ENCODE peak calls at places on chromosomes 4 and X, in ten cellular contexts. G is HepG2, H is K562, D is endodermal cell, S is PC-3, J is mesenchymal stem cell, L is fibroblast of lung, U is neural progenitor cell, V is kidney, O is neuronal stem cell. W is an unnamed sample.

GRCh38 chr4:18536420-18536819 is 514.9 kb upstream of the LCORL start:
- DNase-seq in G (peak; percentile 31), H (no peak), D (peak; percentile 64), S (no peak), J (no peak), L (no peak), U (peak; percentile 66), V (no peak), O (no peak), W (no peak)

GRCh38 chrX:118522230-118522926 is 26.8 kb downstream of the DOCK11 start:
- DNase-seq in G (no peak), H (no peak), D (no peak), S (no peak), J (no peak), L (no peak), U (no peak), V (no peak), O (no peak), W (no peak)

GRCh38 chr4:75306496-75306895 is 207.7 kb downstream of the RCHY1 start:
- DNase-seq in G (no peak), H (no peak), D (no peak), S (no peak), J (no peak), L (no peak), U (no peak), V (no peak), O (no peak), W (no peak)

GRCh38 chr4:87529187-87529586 is at the start of gene SPARCL1:
- DNase-seq in G (no peak), H (no peak), D (peak; percentile 49), S (no peak), J (no peak), L (no peak), U (peak; percentile 30), V (no peak), O (no peak), W (no peak)

GRCh38 chrX:126670258-126670657 is 117.6 kb upstream of the DCAF12L1 start:
- DNase-seq in G (no peak), H (no peak), D (no peak), S (no peak), J (no peak), L (no peak), U (no peak), V (no peak), O (no peak), W (no peak)

GRCh38 chr4:126396703-126397102 is 1081.9 kb downstream of the FAT4 start:
- DNase-seq in G (no peak), H (no peak), D (no peak), S (no peak), J (no peak), L (no peak), U (no peak), V (no peak), O (no peak), W (no peak)

GRCh38 chrX:118448273-118448783 is 47.3 kb upstream of the DOCK11 start:
- DNase-seq in G (no peak), H (no peak), D (no peak), S (no peak), J (no peak), L (peak; percentile 7), U (no peak), V (no peak), O (no peak), W (no peak)

GRCh38 chr4:20386001-20386740 is 134.5 kb downstream of the SLIT2 start:
- DNase-seq in G (no peak), H (no peak), D (no peak), S (no peak), J (no peak), L (no peak), U (no peak), V (no peak), O (no peak), W (no peak)

GRCh38 chrX:4935846-4936245 is 1222.4 kb upstream of the PRKX start:
- DNase-seq in G (no peak), H (no peak), D (no peak), S (peak; percentile 59), J (peak; percentile 6), L (no peak), U (no peak), V (no peak), O (no peak), W (no peak)

GRCh38 chrX:123504630-123505270 is 228.1 kb downstream of the THOC2 start:
- DNase-seq in G (no peak), H (no peak), D (peak; percentile 60), S (no peak), J (no peak), L (no peak), U (no peak), V (no peak), O (no peak), W (no peak)

GRCh38 chr4:109419679-109420078 is 13.9 kb upstream of the SEC24B start:
- DNase-seq in G (no peak), H (no peak), D (peak; percentile 80), S (no peak), J (no peak), L (peak; percentile 36), U (peak; percentile 69), V (no peak), O (peak; percentile 14), W (no peak)

GRCh38 chr4:40916880-40917279 is 167.1 kb downstream of the NSUN7 start:
- DNase-seq in G (peak; percentile 27), H (peak; percentile 55), D (peak; percentile 92), S (peak; percentile 23), J (peak; percentile 23), L (no peak), U (peak; percentile 44), V (no peak), O (no peak), W (no peak)

GRCh38 chrX:44872319-44872816 is 620 bp upstream of the KDM6A start:
- DNase-seq in G (no peak), H (peak; percentile 45), D (no peak), S (peak; percentile 24), J (peak; percentile 42), L (peak; percentile 29), U (no peak), V (peak; percentile 89), O (no peak), W (peak; percentile 52)

GRCh38 chr4:89587364-89587763 is 249.6 kb downstream of the SNCA start:
- DNase-seq in G (no peak), H (no peak), D (no peak), S (no peak), J (no peak), L (no peak), U (no peak), V (no peak), O (no peak), W (no peak)

GRCh38 chrX:85365370-85365995 is 14.0 kb downstream of the POF1B start:
- DNase-seq in G (no peak), H (no peak), D (peak; percentile 59), S (no peak), J (no peak), L (no peak), U (peak; percentile 3), V (no peak), O (no peak), W (no peak)

GRCh38 chrX:40434443-40434842 is 146.3 kb upstream of the ATP6AP2 start:
- DNase-seq in G (no peak), H (no peak), D (no peak), S (no peak), J (no peak), L (no peak), U (no peak), V (no peak), O (no peak), W (no peak)

GRCh38 chr4:60216752-60217151 is 983.4 kb upstream of the ADGRL3 start:
- DNase-seq in G (no peak), H (no peak), D (no peak), S (no peak), J (peak; percentile 82), L (peak; percentile 14), U (no peak), V (no peak), O (no peak), W (peak; percentile 4)
- H3K27ac ChIP-seq in G (no peak overlapping the region), H (no peak overlapping the region), D (no peak overlapping the region), S (no peak overlapping the region), J (no peak overlapping the region), L (no peak overlapping the region), U (no peak overlapping the region), V (no peak overlapping the region), O (no peak overlapping the region), W (peak overlapping the region; percentile 74)

DNA sequence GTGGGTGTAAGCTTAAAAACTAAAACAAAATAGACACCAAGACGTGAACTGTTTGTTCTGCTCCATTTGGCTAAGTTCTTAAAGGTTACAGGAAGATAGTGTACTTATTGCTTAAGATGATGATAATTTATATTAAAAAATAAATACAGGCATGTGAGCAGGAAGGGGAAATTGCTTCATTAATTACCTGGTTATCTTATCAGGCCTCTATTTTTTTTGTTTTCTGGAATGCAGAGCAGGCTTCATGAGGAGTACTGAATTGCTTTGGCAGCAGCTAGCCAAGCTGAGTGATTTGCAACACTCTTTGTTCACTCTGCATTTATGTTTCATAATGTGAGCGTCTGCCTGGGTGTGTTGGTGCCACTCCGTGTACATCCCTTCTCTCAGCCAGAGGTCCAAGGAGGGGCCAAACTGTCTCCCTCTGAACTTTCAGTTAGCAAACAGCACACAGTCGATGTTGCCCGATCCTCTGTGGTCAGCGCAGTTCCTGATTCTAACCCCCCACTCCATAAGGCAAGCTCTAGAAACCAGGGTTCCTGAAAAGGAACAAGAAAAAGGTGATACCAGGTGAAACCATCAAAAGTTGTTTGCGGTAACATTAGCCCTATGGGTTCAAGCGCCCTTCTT is 348.2 kb downstream of the SPRY1 start:
- DNase-seq in G (peak; percentile 38), H (no peak), D (no peak), S (no peak), J (no peak), L (peak; percentile 53), U (no peak), V (no peak), O (no peak), W (no peak)
- H3K9ac ChIP-seq in G (no peak overlapping the region), H (no peak overlapping the region), D (no peak overlapping the region), S (no peak overlapping the region), J (no peak overlapping the region), L (no peak overlapping the region), U (no peak overlapping the region), V (no peak overlapping the region), O (no peak overlapping the region), W (no peak overlapping the region)

GRCh38 chrX:151702741-151703352 is 7.6 kb downstream of the PRRG3 start:
- DNase-seq in G (no peak), H (no peak), D (no peak), S (no peak), J (no peak), L (no peak), U (no peak), V (no peak), O (no peak), W (no peak)
- H3K9me3 ChIP-seq in G (no peaks in the 10 kb centered on the region), H (no peaks in the 10 kb centered on the region), D (no peaks in the 10 kb centered on the region), S (no peaks in the 10 kb centered on the region), J (no peaks in the 10 kb centered on the region), L (no peaks in the 10 kb centered on the region), U (no peaks in the 10 kb centered on the region), V (no peaks in the 10 kb centered on the region), O (no peaks in the 10 kb centered on the region), W (peaks cover 5% of the 10 kb centered on the region)

DNA sequence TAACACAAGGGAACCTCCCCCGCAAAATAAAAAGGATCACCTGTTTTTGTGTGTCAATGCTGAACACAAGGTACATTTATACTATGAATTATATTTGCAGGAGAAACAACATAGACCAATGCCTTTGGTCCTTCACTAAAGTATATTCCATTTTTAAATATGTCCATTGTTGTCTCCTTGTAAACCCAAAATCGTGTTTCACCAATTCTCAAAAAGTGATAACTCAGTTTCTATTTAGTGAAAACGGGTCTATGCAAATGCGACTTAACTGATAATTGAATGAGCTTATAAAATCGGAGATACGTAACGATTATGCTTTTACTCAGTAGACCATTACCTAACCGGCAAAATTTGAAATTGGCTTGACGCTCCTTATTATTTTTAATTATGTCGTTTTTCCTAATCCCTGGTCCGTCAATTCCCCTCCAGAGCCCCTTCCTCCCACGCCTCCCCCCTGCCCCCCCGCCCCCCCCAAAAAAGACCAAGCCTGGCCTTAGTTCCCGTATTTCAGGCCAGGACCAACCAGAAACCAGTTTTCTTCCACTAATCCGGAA is 2.0 kb downstream of the BRWD3 start:
- DNase-seq in G (no peak), H (peak; percentile 7), D (no peak), S (no peak), J (peak; percentile 1), L (no peak), U (no peak), V (no peak), O (no peak), W (no peak)
- H3K27ac ChIP-seq in G (peak overlapping the region; percentile 71), H (peak overlapping the region; percentile 69), D (no peak overlapping the region), S (no peak overlapping the region), J (no peak overlapping the region), L (no peak overlapping the region), U (no peak overlapping the region), V (peak overlapping the region; percentile 37), O (no peak overlapping the region), W (peak overlapping the region; percentile 73)

W was measured in mammary epithelial cell.